ENCODE peak calls at places on chromosome 5, in seven cellular contexts. O is coronary artery, Y is endothelial cell, X is AG10803, J is lung, Q is suprapubic skin, U is breast epithelium. V is an unnamed sample.

GRCh38 chr5:1553642-1554409 is 30.1 kb upstream of the LPCAT1 start:
- DNase-seq in O (no peak), Q (no peak), X (no peak), Y (no peak), J (peak), U (no peak), V (peak)

GRCh38 chr5:42666821-42667325 is 89.7 kb upstream of the CCDC152 start:
- DNase-seq in U (no peak), Q (no peak), J (no peak), Y (no peak), O (no peak), X (no peak), V (no peak)

GRCh38 chr5:72474117-72474915 is 32.9 kb downstream of the ZNF366 start:
- DNase-seq in J (no peak), X (no peak), Q (no peak), O (no peak), Y (no peak), U (no peak), V (no peak)

GRCh38 chr5:156201793-156202388 is 125.1 kb upstream of the SGCD start:
- DNase-seq in J (no peak), U (no peak), O (no peak), Y (no peak), X (peak), Q (no peak), V (no peak)

GRCh38 chr5:133370281-133370890 is 242.0 kb downstream of the FSTL4 start:
- DNase-seq in J (no peak), Q (no peak), X (peak), Y (no peak), U (no peak), O (no peak), V (peak)

GRCh38 chr5:119356384-119357188 is 767 bp downstream of the TNFAIP8 start:
- DNase-seq in Y (no peak), O (no peak), J (no peak), U (no peak), Q (no peak), X (no peak), V (no peak)

GRCh38 chr5:16891043-16891442 is 45.0 kb downstream of the MYO10 start:
- DNase-seq in Y (no peak), J (no peak), O (no peak), X (no peak), U (no peak), Q (no peak), V (no peak)

GRCh38 chr5:170748986-170749385 is 34.5 kb upstream of the GABRP start:
- DNase-seq in Y (no peak), U (peak), Q (no peak), J (no peak), X (no peak), O (no peak), V (peak)

GRCh38 chr5:180799194-180799593 is 3.4 kb downstream of the MGAT1 start:
- DNase-seq in U (no peak), O (no peak), X (no peak), Q (no peak), Y (peak), J (peak), V (no peak)

GRCh38 chr5:126450388-126450787 is 27.2 kb downstream of the GRAMD2B start:
- DNase-seq in O (no peak), U (no peak), X (no peak), Y (no peak), J (no peak), Q (no peak), V (no peak)

GRCh38 chr5:106894964-106895363 is 775.8 kb downstream of the EFNA5 start:
- DNase-seq in U (no peak), J (no peak), Q (no peak), O (no peak), Y (no peak), X (peak), V (no peak)

GRCh38 chr5:6452622-6453504 is 4.2 kb downstream of the UBE2QL1 start:
- DNase-seq in Y (no peak), J (no peak), Q (no peak), X (no peak), O (peak), U (no peak), V (no peak)

GRCh38 chr5:33343661-33344327 is 97.0 kb upstream of the TARS1 start:
- DNase-seq in O (no peak), J (no peak), Q (no peak), U (no peak), X (peak), Y (no peak), V (no peak)

GRCh38 chr5:75048457-75048953 is 3.9 kb downstream of the GCNT4 start:
- DNase-seq in O (no peak), U (no peak), X (peak), Q (no peak), J (no peak), Y (no peak), V (no peak)

GRCh38 chr5:174454464-174454863 is 269.9 kb upstream of the MSX2 start:
- DNase-seq in U (no peak), J (no peak), O (no peak), Y (no peak), Q (no peak), X (no peak), V (no peak)

GRCh38 chr5:135333737-135334515 is 65.1 kb downstream of the MACROH2A1 start:
- DNase-seq in O (no peak), U (no peak), J (no peak), Y (no peak), X (no peak), Q (no peak), V (no peak)

GRCh38 chr5:132688536-132689409 is 15.0 kb downstream of the IL4 start:
- DNase-seq in Q (no peak), U (no peak), Y (no peak), X (peak), J (no peak), O (no peak), V (no peak)

GRCh38 chr5:21919417-21920022 is 933.6 kb downstream of the CDH12 start:
- DNase-seq in Y (peak), Q (no peak), O (no peak), U (no peak), J (no peak), X (peak), V (no peak)

GRCh38 chr5:115616492-115616891 is 9.3 kb downstream of the TMED7 start:
- DNase-seq in X (no peak), J (no peak), Q (no peak), O (no peak), Y (no peak), U (no peak), V (no peak)

GRCh38 chr5:141354900-141355469 is at the start of gene PCDHGA4:
- DNase-seq in J (no peak), Y (no peak), O (no peak), Q (no peak), U (no peak), X (peak), V (no peak)

GRCh38 chr5:168976311-168976893 is 324.5 kb downstream of the SLIT3 start:
- DNase-seq in O (no peak), J (no peak), Q (no peak), Y (no peak), X (peak), U (no peak), V (no peak)

GRCh38 chr5:163496286-163496685 is 9.1 kb upstream of the MAT2B start:
- DNase-seq in Y (no peak), O (no peak), J (no peak), X (peak), U (no peak), Q (no peak), V (no peak)

GRCh38 chr5:159916841-159917761 is 819 bp downstream of the ADRA1B start:
- DNase-seq in J (peak), U (no peak), Q (no peak), O (no peak), X (no peak), Y (no peak), V (no peak)

GRCh38 chr5:53419247-53419646 is 61.2 kb upstream of the FST start:
- DNase-seq in Q (no peak), J (no peak), O (no peak), U (no peak), X (peak), Y (no peak), V (no peak)

GRCh38 chr5:95726811-95727763 is 4.0 kb upstream of the RHOBTB3 start:
- DNase-seq in Q (no peak), O (no peak), X (peak), U (no peak), J (no peak), Y (no peak), V (no peak)

GRCh38 chr5:59757442-59757841 is 136.1 kb downstream of the PDE4D start:
- DNase-seq in J (no peak), X (no peak), Q (no peak), U (no peak), Y (no peak), O (no peak), V (no peak)

GRCh38 chr5:116402235-116402634 is 172.4 kb downstream of the SEMA6A start:
- DNase-seq in X (no peak), Q (no peak), Y (no peak), U (no peak), J (no peak), O (no peak), V (no peak)

GRCh38 chr5:67510204-67510603 is 313.6 kb upstream of the CD180 start:
- DNase-seq in Q (no peak), X (no peak), U (no peak), J (no peak), Y (no peak), O (no peak), V (no peak)

GRCh38 chr5:14457475-14457874 is 124.1 kb upstream of the OTULINL start:
- DNase-seq in O (no peak), Y (no peak), Q (no peak), J (no peak), X (peak), U (no peak), V (no peak)

GRCh38 chr5:153884266-153884957 is 154.3 kb downstream of the FAM114A2 start:
- DNase-seq in U (no peak), X (no peak), O (no peak), Y (no peak), J (no peak), Q (no peak), V (no peak)

GRCh38 chr5:80961376-80962281 is 1.5 kb downstream of the RASGRF2 start:
- DNase-seq in X (no peak), U (no peak), O (no peak), J (no peak), Q (no peak), Y (peak), V (no peak)

GRCh38 chr5:132782101-132782500 is 5.1 kb upstream of the SEPTIN8 start:
- DNase-seq in O (peak), Y (no peak), U (no peak), Q (no peak), X (peak), J (no peak), V (no peak)

GRCh38 chr5:154321546-154321945 is 124.3 kb upstream of the SAP30L start:
- DNase-seq in X (no peak), U (no peak), O (no peak), J (no peak), Y (no peak), Q (no peak), V (no peak)

GRCh38 chr5:34556514-34556782 is 99.7 kb upstream of the RAI14 start:
- DNase-seq in Q (no peak), O (no peak), Y (no peak), U (no peak), X (no peak), J (no peak), V (no peak)

GRCh38 chr5:3658929-3659328 is 63.3 kb downstream of the IRX1 start:
- DNase-seq in O (no peak), X (no peak), U (no peak), Q (no peak), Y (no peak), J (no peak), V (no peak)

GRCh38 chr5:79832911-79833310 is 143.3 kb downstream of the CMYA5 start:
- DNase-seq in X (no peak), U (no peak), Y (no peak), Q (no peak), O (no peak), J (no peak), V (no peak)

GRCh38 chr5:120582635-120583034 is 118.5 kb downstream of the PRR16 start:
- DNase-seq in X (no peak), Y (no peak), J (no peak), O (no peak), U (no peak), Q (no peak), V (no peak)

GRCh38 chr5:156411-157072 is 34.8 kb upstream of the LRRC14B start:
- DNase-seq in Y (no peak), O (peak), X (no peak), J (no peak), U (no peak), Q (peak), V (no peak)

GRCh38 chr5:151058891-151059611 is 21.8 kb downstream of the TNIP1 start:
- DNase-seq in Y (no peak), U (no peak), O (no peak), X (no peak), Q (no peak), J (no peak), V (no peak)

GRCh38 chr5:151056367-151057306 is 24.2 kb downstream of the TNIP1 start:
- DNase-seq in Q (no peak), X (no peak), Y (no peak), O (no peak), J (no peak), U (no peak), V (no peak)

GRCh38 chr5:151060742-151061141 is 20.1 kb downstream of the TNIP1 start:
- DNase-seq in J (no peak), O (no peak), U (no peak), Q (no peak), X (no peak), Y (no peak), V (no peak)

GRCh38 chr5:151055336-151055735 is 25.5 kb downstream of the TNIP1 start:
- DNase-seq in Y (no peak), Q (no peak), X (no peak), O (no peak), J (no peak), U (no peak), V (no peak)

DNA sequence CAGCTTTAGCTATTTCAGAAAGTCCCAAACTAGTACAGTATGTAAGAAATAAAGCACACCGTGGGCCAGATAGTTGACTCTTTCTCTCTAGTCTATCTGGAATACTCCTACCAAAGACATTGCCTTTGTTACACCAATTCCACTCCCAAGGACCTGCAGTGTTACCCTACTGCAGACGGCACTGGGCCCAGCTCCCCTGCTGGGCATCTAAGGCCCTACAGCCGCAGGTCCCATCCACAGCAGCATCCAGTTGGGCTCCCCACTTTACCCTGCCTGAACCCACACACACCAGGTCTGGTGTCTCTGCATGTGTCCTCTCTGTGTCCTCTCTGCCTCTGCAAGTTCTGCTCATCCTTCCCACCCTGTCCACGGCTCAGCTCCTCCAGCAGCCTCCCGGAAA is 22.5 kb downstream of the TNIP1 start:
- DNase-seq in Q (no peak), J (no peak), O (no peak), X (no peak), U (no peak), Y (no peak), V (no peak)
- TF ChIP-seq CTCF in Q (no peak), J (no peak), O (no peak), X (peak), U (no peak), Y (peak), V (peak)

DNA sequence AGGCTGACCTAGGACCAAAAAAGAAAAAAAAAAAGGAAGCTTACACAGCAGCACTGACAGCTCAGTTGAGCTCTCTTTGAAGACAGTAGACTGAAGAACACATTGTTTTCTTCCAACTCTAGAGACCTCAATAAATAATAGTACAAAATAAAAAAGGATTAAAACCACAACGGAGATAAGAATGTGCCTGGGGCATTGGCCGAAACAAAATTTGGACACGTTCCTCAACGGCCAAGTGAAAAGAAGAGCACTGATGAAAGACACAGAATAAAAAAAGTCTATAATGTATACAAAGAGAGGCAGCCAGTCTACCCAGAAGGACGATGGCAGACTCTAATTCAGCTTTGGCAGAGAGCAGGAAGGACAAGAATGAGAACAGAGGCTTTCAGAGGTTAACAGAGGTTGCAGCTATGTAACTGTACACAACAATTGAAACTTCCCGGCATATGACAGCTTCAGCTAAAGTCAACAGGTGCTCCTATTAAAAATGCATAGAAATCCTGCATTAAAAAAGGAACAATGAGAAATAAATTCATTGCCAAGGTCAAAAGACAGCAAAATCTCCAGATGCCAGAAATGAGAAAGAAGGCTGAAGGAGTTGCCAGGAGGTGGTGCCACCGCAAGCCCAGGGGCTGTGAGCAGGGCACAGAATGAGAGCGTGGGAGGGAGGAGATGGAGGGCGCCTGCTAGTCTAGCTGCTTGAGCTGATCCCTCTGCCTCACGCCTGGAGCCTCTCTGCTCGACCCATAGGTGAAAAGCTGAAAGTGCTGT is 113.9 kb downstream of the DCP2 start:
- DNase-seq in Q (no peak), X (no peak), J (no peak), Y (no peak), U (peak), O (no peak), V (no peak)
- TF ChIP-seq CTCF in Q (no peak), X (no peak), J (no peak), Y (no peak), U (no peak), O (no peak), V (no peak)

GRCh38 chr5:161847447-161847846 is 473 bp upstream of the GABRA1 start:
- DNase-seq in Q (no peak), O (no peak), J (no peak), U (no peak), Y (no peak), X (no peak), V (no peak)

GRCh38 chr5:161847896-161848510 is at the start of gene GABRA1:
- DNase-seq in X (no peak), J (no peak), U (no peak), O (no peak), Q (no peak), Y (peak), V (no peak)

GRCh38 chr5:161846731-161847130 is 1.2 kb upstream of the GABRA1 start:
- DNase-seq in U (no peak), Q (no peak), O (no peak), X (no peak), Y (no peak), J (no peak), V (no peak)

GRCh38 chr5:161850491-161850890 is 2.6 kb downstream of the GABRA1 start:
- DNase-seq in J (no peak), Q (no peak), O (no peak), U (no peak), Y (no peak), X (no peak), V (no peak)

GRCh38 chr5:161851691-161852299 is 3.9 kb downstream of the GABRA1 start:
- DNase-seq in Y (no peak), U (no peak), Q (no peak), J (no peak), X (no peak), O (no peak), V (no peak)
- TF ChIP-seq CTCF in Y (peak), U (no peak), Q (no peak), J (no peak), X (no peak), O (no peak), V (peak)

GRCh38 chr5:142886956-142887355 is 116.8 kb downstream of the ARHGAP26 start:
- DNase-seq in J (no peak), U (no peak), O (no peak), Q (no peak), X (no peak), Y (no peak), V (no peak)
- TF ChIP-seq CTCF in J (no peak), U (no peak), O (no peak), Q (no peak), X (no peak), Y (no peak), V (no peak)

DNA sequence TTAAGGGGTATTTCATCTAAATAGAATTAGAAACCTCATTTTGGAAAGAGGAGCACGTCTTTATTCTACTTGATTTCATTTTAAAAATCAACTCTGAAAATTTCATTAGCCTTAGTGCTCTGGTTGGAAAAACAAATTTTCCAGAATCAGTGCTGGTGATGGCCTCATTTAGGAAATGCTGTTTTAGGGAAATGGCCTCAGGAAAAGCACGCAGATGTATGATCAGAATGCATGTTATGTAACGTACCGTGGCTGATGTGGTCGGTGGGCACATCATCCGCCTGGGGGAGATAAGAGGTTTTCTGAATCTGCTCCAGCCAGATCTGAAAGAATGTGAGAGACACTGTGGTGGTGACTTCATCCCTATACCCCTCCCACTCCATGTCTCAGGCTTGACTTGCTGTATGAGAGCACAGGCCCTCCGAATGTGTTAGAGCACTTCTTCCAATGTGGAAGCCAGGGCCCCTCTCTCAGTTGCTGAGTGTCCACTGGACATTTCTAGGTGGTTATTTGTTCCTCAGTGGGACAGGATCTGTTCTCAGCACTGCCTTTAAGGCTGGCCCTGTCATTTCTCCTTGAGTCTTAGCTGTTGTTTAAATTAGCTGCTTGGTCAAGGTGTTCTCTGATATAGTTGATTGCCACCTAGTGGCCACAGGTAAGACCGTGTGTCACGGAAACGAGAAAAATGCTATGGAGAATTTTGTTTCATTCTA is 96.5 kb downstream of the ARHGAP26 start:
- DNase-seq in X (peak), J (peak), U (no peak), Y (peak), Q (no peak), O (no peak), V (no peak)
- TF ChIP-seq CTCF in X (peak), J (peak), U (peak), Y (peak), Q (peak), O (peak), V (peak)

DNA sequence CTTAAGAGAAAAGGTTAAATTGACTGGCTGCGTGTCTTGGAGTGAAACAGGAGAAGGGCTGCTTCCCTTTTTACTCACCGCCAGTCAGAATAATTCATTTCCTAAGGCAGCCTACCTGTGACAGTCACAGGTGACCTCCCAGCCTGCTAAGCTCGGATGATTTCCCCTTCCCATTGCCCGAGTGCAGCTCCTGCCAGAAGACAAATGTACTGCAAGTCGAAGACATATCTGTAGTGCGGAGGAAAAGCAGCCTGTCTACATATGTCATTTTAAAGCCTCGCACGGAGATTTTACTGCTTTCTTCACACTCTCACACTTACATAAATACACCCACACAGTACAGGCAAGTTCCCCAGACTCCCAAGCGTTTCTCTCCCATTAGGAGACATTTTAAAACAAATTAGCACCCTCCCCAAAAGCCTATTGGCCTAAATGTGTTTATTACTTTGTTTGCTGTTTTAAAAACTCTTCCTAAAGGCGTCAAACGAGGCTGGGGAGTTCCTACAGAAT is 665.7 kb upstream of the ZNF608 start:
- DNase-seq in X (no peak), O (no peak), J (no peak), U (peak), Q (no peak), Y (no peak), V (no peak)
- TF ChIP-seq CTCF in X (no peak), O (no peak), J (no peak), U (no peak), Q (no peak), Y (no peak), V (no peak)